ENCODE peak calls at places on chromosome 2, in six cellular contexts. P is SK-N-SH, N is T-helper 17 cell, Y is neural progenitor cell, D is activated T-cell treated with anti-CD3 and anti-CD28 coated beads for 4 hours, Z is bronchial epithelial cell. O is an unnamed sample.

GRCh38 chr2:172021955-172022354 is 22.2 kb downstream of the METAP1D start:
- DNase-seq in P (no peak), N (no peak), Y (peak), D (no peak), Z (no peak), O (no peak)

GRCh38 chr2:20897047-20897446 is 74.1 kb upstream of the LDAH start:
- DNase-seq in P (no peak), N (no peak), Y (no peak), D (no peak), Z (no peak), O (no peak)

GRCh38 chr2:118973542-118973951 is 31.6 kb downstream of the MARCO start:
- DNase-seq in P (no peak), N (no peak), Y (no peak), D (no peak), Z (peak), O (no peak)

GRCh38 chr2:228819701-228820100 is 451.4 kb downstream of the PID1 start:
- DNase-seq in P (no peak), N (no peak), Y (no peak), D (no peak), Z (no peak), O (peak)

GRCh38 chr2:47095302-47096020 is 59.6 kb downstream of the STPG4 start:
- DNase-seq in P (no peak), N (no peak), Y (no peak), D (no peak), Z (no peak), O (no peak)

GRCh38 chr2:9033385-9034175 is 30.1 kb upstream of the MBOAT2 start:
- DNase-seq in P (peak), N (no peak), Y (peak), D (no peak), Z (no peak), O (no peak)

GRCh38 chr2:128786296-128786695 is 467.6 kb upstream of the HS6ST1 start:
- DNase-seq in P (no peak), N (no peak), Y (no peak), D (no peak), Z (no peak), O (no peak)

GRCh38 chr2:44964704-44965343 is 23.3 kb downstream of the SIX3 start:
- DNase-seq in P (peak), N (no peak), Y (peak), D (no peak), Z (no peak), O (no peak)

GRCh38 chr2:241009191-241009590 is 10.8 kb downstream of the SNED1 start:
- DNase-seq in P (no peak), N (no peak), Y (no peak), D (no peak), Z (no peak), O (no peak)

GRCh38 chr2:240351826-240352426 is 83.5 kb upstream of the GPC1 start:
- DNase-seq in P (peak), N (no peak), Y (no peak), D (no peak), Z (no peak), O (no peak)

O was measured in foreskin keratinocyte.